ENCODE peak calls at places on chromosomes 6 and 20, in four cellular contexts. One of them, this sample, is unnamed.
A peak's percentile ranks its signal among the peaks of the same experiment; 100 is the strongest.

GRCh38 chr20:14449323-14449722 is 111.9 kb upstream of the FLRT3 start:
- DNase-seq in psoas muscle: no peak
- DNase-seq in body of pancreas: no peak
- DNase-seq in fibroblast of the aortic adventitia: peak; percentile 14
- DNase-seq in this sample: peak; percentile 51

GRCh38 chr6:135576055-135576454 is 78.5 kb upstream of the AHI1 start:
- DNase-seq in body of pancreas: no peak
- DNase-seq in fibroblast of the aortic adventitia: peak; percentile 78
- DNase-seq in psoas muscle: no peak
- DNase-seq in this sample: peak; percentile 93

GRCh38 chr20:6636209-6637159 is 131.0 kb upstream of the BMP2 start:
- DNase-seq in body of pancreas: peak; percentile 46
- DNase-seq in psoas muscle: no peak
- DNase-seq in fibroblast of the aortic adventitia: peak; percentile 77
- DNase-seq in this sample: peak; percentile 69

GRCh38 chr6:148985499-148985898 is 238.7 kb downstream of the UST start:
- DNase-seq in psoas muscle: no peak
- DNase-seq in body of pancreas: no peak
- DNase-seq in fibroblast of the aortic adventitia: no peak
- DNase-seq in this sample: no peak

GRCh38 chr6:37987559-37987958 is 168.0 kb downstream of the ZFAND3 start:
- DNase-seq in body of pancreas: no peak
- DNase-seq in psoas muscle: no peak
- DNase-seq in fibroblast of the aortic adventitia: no peak
- DNase-seq in this sample: no peak

GRCh38 chr6:17490724-17491123 is 97.3 kb downstream of the CAP2 start:
- DNase-seq in body of pancreas: no peak
- DNase-seq in psoas muscle: no peak
- DNase-seq in fibroblast of the aortic adventitia: no peak
- DNase-seq in this sample: no peak

GRCh38 chr6:163986313-163986712 is 571.8 kb downstream of the QKI start:
- DNase-seq in psoas muscle: no peak
- DNase-seq in body of pancreas: peak; percentile 24
- DNase-seq in fibroblast of the aortic adventitia: no peak
- DNase-seq in this sample: peak; percentile 8

GRCh38 chr20:57439432-57439831 is 48.2 kb downstream of the RBM38 start:
- DNase-seq in psoas muscle: peak; percentile 60
- DNase-seq in fibroblast of the aortic adventitia: no peak
- DNase-seq in body of pancreas: peak; percentile 92
- DNase-seq in this sample: no peak

GRCh38 chr20:41172296-41173140 is 35.2 kb downstream of the PLCG1 start:
- DNase-seq in psoas muscle: no peak
- DNase-seq in fibroblast of the aortic adventitia: no peak
- DNase-seq in body of pancreas: no peak
- DNase-seq in this sample: peak; percentile 27
- TF ChIP-seq CTCF in psoas muscle: no peak
- TF ChIP-seq CTCF in fibroblast of the aortic adventitia: no peak
- TF ChIP-seq CTCF in body of pancreas: no peak
- TF ChIP-seq CTCF in this sample: no peak

GRCh38 chr6:73309784-73310502 is 44.1 kb downstream of the DPPA5 start:
- DNase-seq in fibroblast of the aortic adventitia: peak; percentile 53
- DNase-seq in body of pancreas: peak; percentile 75
- DNase-seq in psoas muscle: peak; percentile 30
- DNase-seq in this sample: peak; percentile 55

GRCh38 chr6:73309534-73309783 is 44.6 kb downstream of the DPPA5 start:
- DNase-seq in fibroblast of the aortic adventitia: peak; percentile 40
- DNase-seq in psoas muscle: no peak
- DNase-seq in body of pancreas: no peak
- DNase-seq in this sample: no peak

GRCh38 chr6:73308712-73309533 is 45.2 kb downstream of the DPPA5 start:
- DNase-seq in fibroblast of the aortic adventitia: peak; percentile 39
- DNase-seq in psoas muscle: no peak
- DNase-seq in body of pancreas: peak; percentile 31
- DNase-seq in this sample: peak; percentile 22

DNA sequence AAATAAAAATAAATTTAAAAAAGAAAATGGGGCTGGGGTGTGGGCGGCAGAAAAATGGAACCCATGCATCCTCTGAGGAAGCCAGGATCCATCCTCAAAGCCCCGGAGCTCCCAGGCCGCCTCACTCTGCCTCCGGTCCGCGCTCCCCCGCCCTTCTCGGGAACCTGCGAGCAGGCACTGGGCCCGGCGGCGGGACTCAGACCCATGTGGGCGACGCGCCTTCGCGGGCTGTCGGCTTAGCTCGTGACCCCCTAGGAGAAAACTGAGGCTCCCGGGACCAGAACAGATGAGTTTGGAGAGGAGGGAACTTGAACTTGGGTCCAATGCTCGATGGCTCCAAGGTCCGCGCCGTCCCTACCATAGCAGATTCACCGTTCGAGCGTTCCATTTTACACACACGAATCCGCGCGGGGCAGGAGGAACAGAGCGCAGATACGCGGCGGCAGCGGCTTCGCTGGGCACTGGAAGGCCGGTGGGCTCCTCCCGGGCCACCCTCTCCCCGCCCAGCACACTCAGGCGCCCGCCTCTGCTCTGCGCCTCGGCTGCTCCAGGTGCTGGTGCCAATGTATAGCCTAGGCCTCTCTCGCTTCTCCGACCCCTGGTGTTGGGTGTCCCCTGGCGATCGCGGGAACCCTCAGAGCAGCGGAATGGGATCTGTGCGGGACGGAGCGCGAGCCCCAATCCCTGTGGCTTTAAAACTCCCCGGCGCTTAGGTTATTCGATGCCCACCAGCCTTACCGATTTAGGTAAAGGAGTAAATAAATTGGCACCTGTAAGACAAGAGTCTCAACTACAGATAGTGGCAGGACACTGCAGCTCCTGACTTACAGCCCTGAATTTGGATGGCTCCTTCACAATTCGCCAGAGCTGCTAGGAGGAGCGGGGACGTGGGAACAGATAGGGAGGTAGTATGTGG is 39.2 kb downstream of the DPPA5 start:
- DNase-seq in body of pancreas: no peak
- DNase-seq in psoas muscle: no peak
- DNase-seq in fibroblast of the aortic adventitia: no peak
- DNase-seq in this sample: no peak
- TF ChIP-seq CTCF in body of pancreas: no peak
- TF ChIP-seq CTCF in psoas muscle: no peak
- TF ChIP-seq CTCF in fibroblast of the aortic adventitia: no peak
- TF ChIP-seq CTCF in this sample: no peak

GRCh38 chr6:885051-885590 is 192.2 kb upstream of the EXOC2 start:
- DNase-seq in psoas muscle: no peak
- DNase-seq in body of pancreas: no peak
- DNase-seq in fibroblast of the aortic adventitia: no peak
- DNase-seq in this sample: no peak

GRCh38 chr6:894274-894673 is 201.3 kb upstream of the EXOC2 start:
- DNase-seq in body of pancreas: no peak
- DNase-seq in psoas muscle: no peak
- DNase-seq in fibroblast of the aortic adventitia: no peak
- DNase-seq in this sample: no peak

GRCh38 chr6:887583-888235 is 194.8 kb upstream of the EXOC2 start:
- DNase-seq in fibroblast of the aortic adventitia: no peak
- DNase-seq in body of pancreas: no peak
- DNase-seq in psoas muscle: no peak
- DNase-seq in this sample: no peak

GRCh38 chr6:890995-891394 is 198.1 kb upstream of the EXOC2 start:
- DNase-seq in psoas muscle: no peak
- DNase-seq in body of pancreas: no peak
- DNase-seq in fibroblast of the aortic adventitia: no peak
- DNase-seq in this sample: no peak

DNA sequence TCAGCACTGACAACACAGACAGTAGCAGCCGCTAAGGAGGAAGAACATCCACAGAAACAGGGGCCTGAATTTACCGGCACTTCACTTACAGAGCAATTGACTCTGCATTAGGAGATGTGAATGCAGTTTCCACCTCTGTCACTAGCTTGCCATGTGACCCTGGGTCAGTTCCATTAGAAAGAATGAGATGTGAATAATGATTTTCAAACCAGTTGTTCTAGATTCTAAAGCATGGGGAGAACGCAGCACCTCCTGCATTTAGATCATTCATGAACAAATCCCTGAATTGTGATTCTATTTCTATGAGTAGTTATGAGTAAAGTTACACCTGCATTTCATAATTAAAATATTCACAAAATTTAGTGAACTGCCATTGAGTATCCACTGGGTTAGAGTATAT is 197.3 kb upstream of the EXOC2 start:
- DNase-seq in body of pancreas: no peak
- DNase-seq in psoas muscle: no peak
- DNase-seq in fibroblast of the aortic adventitia: no peak
- DNase-seq in this sample: no peak
- TF ChIP-seq CTCF in body of pancreas: no peak
- TF ChIP-seq CTCF in psoas muscle: no peak
- TF ChIP-seq CTCF in fibroblast of the aortic adventitia: no peak
- TF ChIP-seq CTCF in this sample: no peak

DNA sequence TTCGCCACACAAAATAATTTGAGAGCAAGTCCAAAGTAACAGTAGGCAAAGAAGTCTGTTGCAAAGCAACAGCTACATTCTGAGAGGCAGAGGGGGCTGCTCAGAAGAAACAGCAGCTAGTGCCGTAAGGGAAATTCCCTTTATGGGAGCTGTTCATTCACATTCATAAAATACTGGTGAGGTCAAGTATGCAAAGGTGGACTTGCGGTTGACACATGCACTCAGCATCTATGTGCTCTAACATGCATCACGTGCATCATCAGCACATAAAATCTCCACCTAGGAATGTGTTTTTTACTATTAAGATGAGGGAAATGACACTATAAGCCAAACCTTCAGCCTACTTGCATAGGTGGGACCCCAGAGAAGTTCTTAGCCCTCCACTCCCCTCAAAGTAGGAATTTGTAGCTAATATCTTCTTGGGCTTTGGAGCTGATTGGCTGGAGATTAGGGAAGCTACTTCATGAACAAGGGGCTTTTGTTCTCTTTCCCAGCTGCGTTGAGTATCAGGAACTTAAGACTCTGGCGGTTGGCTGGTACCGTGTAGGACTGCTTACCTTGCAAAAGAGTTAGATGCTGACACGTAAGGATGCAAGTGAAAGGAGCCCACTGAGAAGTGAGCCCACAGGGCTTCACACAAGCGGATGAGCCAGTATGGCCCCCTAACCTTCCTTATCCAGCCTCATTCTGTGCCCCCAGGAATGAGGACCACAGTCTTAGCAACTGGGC is 12.4 kb downstream of the CST3 start:
- DNase-seq in fibroblast of the aortic adventitia: no peak
- DNase-seq in body of pancreas: no peak
- DNase-seq in psoas muscle: no peak
- DNase-seq in this sample: no peak
- TF ChIP-seq CTCF in fibroblast of the aortic adventitia: no peak
- TF ChIP-seq CTCF in body of pancreas: no peak
- TF ChIP-seq CTCF in psoas muscle: no peak
- TF ChIP-seq CTCF in this sample: no peak

DNA sequence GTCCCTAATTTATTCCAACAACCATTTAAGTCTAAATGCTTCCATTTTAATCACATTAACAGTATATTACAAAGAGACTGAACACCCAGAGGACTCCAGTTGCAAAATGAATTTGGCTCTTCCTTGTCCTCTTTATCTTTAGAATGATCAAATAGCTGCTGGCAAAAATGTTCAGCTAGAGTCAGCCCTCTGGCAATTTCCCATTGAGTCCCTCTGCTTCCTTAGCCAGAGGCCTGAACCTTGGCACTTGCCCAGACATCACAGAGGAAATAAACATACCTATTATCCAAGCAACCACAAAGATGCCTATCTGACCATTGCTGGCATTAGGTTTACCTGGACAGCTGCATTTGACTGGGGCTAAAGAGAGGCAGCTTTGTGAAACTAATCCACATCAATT is 298.9 kb upstream of the STXBP5 start:
- DNase-seq in body of pancreas: peak; percentile 68
- DNase-seq in fibroblast of the aortic adventitia: peak; percentile 94
- DNase-seq in psoas muscle: no peak
- DNase-seq in this sample: peak; percentile 72
- TF ChIP-seq CTCF in body of pancreas: no peak
- TF ChIP-seq CTCF in fibroblast of the aortic adventitia: no peak
- TF ChIP-seq CTCF in psoas muscle: no peak
- TF ChIP-seq CTCF in this sample: no peak